ENCODE peak calls at places on chromosome 9, in seven cellular contexts. P, J, W, I, Y, H and S are unnamed samples.

GRCh38 chr9:10946676-10947410 is 334.0 kb upstream of the PTPRD start:
- DNase-seq in I (no peak), P (no peak), H (no peak), W (no peak), Y (no peak), J (peak; percentile 25), S (no peak)

GRCh38 chr9:123422593-123422992 is 66.6 kb downstream of the CRB2 start:
- DNase-seq in P (no peak), H (no peak), Y (no peak), I (no peak), J (no peak), W (no peak), S (no peak)

GRCh38 chr9:100213730-100214477 is 114.9 kb downstream of the INVS start:
- DNase-seq in J (peak; percentile 17), P (peak; percentile 59), H (peak; percentile 57), W (no peak), I (no peak), Y (peak; percentile 15), S (no peak)

GRCh38 chr9:70529833-70530232 is 115.4 kb upstream of the KLF9 start:
- DNase-seq in I (no peak), J (no peak), Y (peak; percentile 44), P (no peak), W (no peak), H (no peak), S (no peak)

GRCh38 chr9:131126059-131126426 is 657 bp downstream of the NUP214 start:
- DNase-seq in H (no peak), I (no peak), Y (no peak), J (no peak), P (no peak), W (no peak), S (no peak)

GRCh38 chr9:114097613-114098020 is 1.5 kb downstream of the KIF12 start:
- DNase-seq in Y (no peak), J (no peak), W (peak; percentile 63), P (peak; percentile 53), H (peak; percentile 30), I (no peak), S (no peak)

GRCh38 chr9:35051069-35051967 is 21.1 kb downstream of the VCP start:
- DNase-seq in Y (peak; percentile 63), P (no peak), W (peak; percentile 45), J (peak; percentile 43), I (peak; percentile 48), H (peak; percentile 76), S (no peak)

GRCh38 chr9:121277026-121277425 is 9.1 kb downstream of the GSN start:
- DNase-seq in J (no peak), H (no peak), W (no peak), Y (no peak), I (no peak), P (no peak), S (no peak)

GRCh38 chr9:16328349-16328748 is 542.1 kb downstream of the BNC2 start:
- DNase-seq in H (no peak), Y (no peak), W (no peak), P (no peak), J (no peak), I (no peak), S (no peak)

GRCh38 chr9:79492092-79492995 is 79.4 kb upstream of the TLE4 start:
- DNase-seq in P (no peak), Y (no peak), W (no peak), H (no peak), I (no peak), J (peak; percentile 20), S (no peak)

GRCh38 chr9:70422371-70423043 is 8.1 kb upstream of the KLF9 start:
- DNase-seq in P (no peak), J (no peak), H (no peak), W (no peak), I (no peak), Y (no peak), S (no peak)

GRCh38 chr9:69949396-69949795 is 94.3 kb upstream of the MAMDC2 start:
- DNase-seq in J (no peak), P (no peak), W (no peak), Y (peak; percentile 24), H (peak; percentile 56), I (no peak), S (no peak)

GRCh38 chr9:120109242-120109641 is 470.7 kb downstream of the CDK5RAP2 start:
- DNase-seq in W (no peak), J (peak; percentile 20), H (no peak), I (no peak), Y (no peak), P (no peak), S (no peak)

GRCh38 chr9:24436761-24437160 is 108.9 kb downstream of the IZUMO3 start:
- DNase-seq in H (no peak), P (peak; percentile 9), I (no peak), J (no peak), Y (no peak), W (no peak), S (no peak)

GRCh38 chr9:85743290-85744128 is 1.8 kb upstream of the AGTPBP1 start:
- DNase-seq in W (peak; percentile 34), J (peak; percentile 90), Y (peak; percentile 94), H (peak; percentile 75), I (peak; percentile 92), P (peak; percentile 96), S (peak; percentile 83)

GRCh38 chr9:33228606-33229005 is 11.4 kb upstream of the SPINK4 start:
- DNase-seq in H (no peak), I (no peak), J (no peak), W (no peak), P (no peak), Y (no peak), S (no peak)

GRCh38 chr9:34240021-34240420 is 61.2 kb downstream of the UBAP1 start:
- DNase-seq in H (no peak), Y (no peak), I (no peak), W (no peak), P (no peak), J (no peak), S (no peak)

GRCh38 chr9:128192601-128193371 is 1.4 kb upstream of the CIZ1 start:
- DNase-seq in W (peak; percentile 87), P (peak; percentile 82), H (peak; percentile 88), Y (peak; percentile 90), J (no peak), I (no peak), S (peak; percentile 83)

GRCh38 chr9:21828853-21829405 is 26.5 kb downstream of the MTAP start:
- DNase-seq in J (no peak), P (peak; percentile 60), H (no peak), I (no peak), Y (no peak), W (no peak), S (peak; percentile 70)

GRCh38 chr9:114059047-114059803 is 18.9 kb downstream of the AMBP start:
- DNase-seq in Y (no peak), P (no peak), J (no peak), I (no peak), W (no peak), H (peak; percentile 17), S (no peak)

GRCh38 chr9:136714096-136714875 is 1.9 kb downstream of the DIPK1B start:
- DNase-seq in P (no peak), W (no peak), Y (no peak), H (peak; percentile 64), I (no peak), J (no peak), S (no peak)

GRCh38 chr9:33517373-33517772 is 6.7 kb upstream of the ANKRD18B start:
- DNase-seq in Y (peak; percentile 62), P (peak; percentile 52), W (no peak), J (peak; percentile 75), I (peak; percentile 59), H (peak; percentile 61), S (no peak)

GRCh38 chr9:127105805-127106492 is 16.5 kb downstream of the ANGPTL2 start:
- DNase-seq in W (no peak), J (no peak), I (no peak), P (no peak), Y (no peak), H (no peak), S (no peak)

GRCh38 chr9:92633879-92634278 is 36.1 kb downstream of the IPPK start:
- DNase-seq in W (peak; percentile 17), P (no peak), Y (no peak), I (no peak), H (no peak), J (no peak), S (no peak)

GRCh38 chr9:456365-456764 is 241.7 kb downstream of the DOCK8 start:
- DNase-seq in Y (no peak), W (peak; percentile 77), P (no peak), J (no peak), I (no peak), H (no peak), S (no peak)

GRCh38 chr9:98916660-98917059 is 27.0 kb upstream of the COL15A1 start:
- DNase-seq in W (no peak), Y (peak; percentile 25), H (no peak), J (no peak), P (no peak), I (no peak), S (no peak)

GRCh38 chr9:94971378-94972131 is 245.1 kb downstream of the AOPEP start:
- DNase-seq in Y (no peak), I (no peak), W (no peak), J (no peak), H (no peak), P (no peak), S (no peak)